ENCODE peak calls at places on chromosomes 3 and 15, in five cellular contexts. W is H54; P is neuronal stem cell; T is activated CD4-positive, alpha-beta T cell treated with anti-CD3 and anti-CD28 coated beads, Interleukin-2, amount 50 U/mL, for 1 hour; Q is sciatic nerve. F is an unnamed sample.

GRCh38 chr3:123385981-123386380 is 62.9 kb downstream of the ADCY5 start:
- DNase-seq in Q (no peak), P (no peak), T (no peak), W (peak), F (no peak)

GRCh38 chr3:129211772-129212171 is 28.1 kb upstream of the CNBP start:
- DNase-seq in Q (peak), W (peak), P (no peak), T (no peak), F (no peak)

GRCh38 chr3:135456182-135456790 is 509.2 kb upstream of the PPP2R3A start:
- DNase-seq in W (no peak), Q (no peak), T (no peak), P (peak), F (no peak)

GRCh38 chr3:119352863-119353527 is 58.8 kb downstream of the ARHGAP31 start:
- DNase-seq in W (no peak), P (no peak), T (no peak), Q (no peak), F (no peak)

GRCh38 chr3:188975612-188976314 is 196.0 kb upstream of the TPRG1 start:
- DNase-seq in P (no peak), T (no peak), Q (no peak), W (no peak), F (no peak)

GRCh38 chr3:126937533-126938432 is 45.1 kb upstream of the PLXNA1 start:
- DNase-seq in T (no peak), Q (no peak), W (no peak), P (no peak), F (no peak)

GRCh38 chr3:46017720-46018119 is 9.6 kb downstream of the XCR1 start:
- DNase-seq in P (no peak), Q (no peak), T (no peak), W (no peak), F (no peak)

GRCh38 chr3:170752571-170753155 is 117.3 kb downstream of the RPL22L1 start:
- DNase-seq in T (no peak), Q (no peak), P (no peak), W (no peak), F (no peak)

GRCh38 chr3:111351334-111351733 is 190.7 kb upstream of the CD96 start:
- DNase-seq in W (no peak), Q (no peak), P (no peak), T (no peak), F (no peak)

GRCh38 chr15:67803996-67804843 is 21.1 kb upstream of the SKOR1 start:
- DNase-seq in W (no peak), T (no peak), Q (no peak), P (no peak), F (no peak)

GRCh38 chr15:42156266-42156922 is at the start of gene PLA2G4F:
- DNase-seq in W (no peak), P (no peak), T (no peak), Q (no peak), F (peak)

GRCh38 chr15:99438691-99439523 is 126.9 kb upstream of the MEF2A start:
- DNase-seq in Q (peak), T (no peak), P (no peak), W (no peak), F (no peak)